ENCODE peak calls at places on chromosomes 12 and 14, in eight cellular contexts. W is A549, K is suprapubic skin, M is stomach, O is tibial nerve, Q is HepG2, D is sigmoid colon, Z is transverse colon. B is an unnamed sample. For H3K9me3, the result is how much of the 10 kb centered on the place peaks cover.

GRCh38 chr12:123113038-123113437 is 37.9 kb downstream of the PITPNM2 start:
- DNase-seq in W (no peak), K (no peak), M (no peak), O (no peak), Q (no peak), D (no peak), Z (no peak), B (no peak)

GRCh38 chr14:59333668-59334067 is 131.5 kb downstream of the GPR135 start:
- DNase-seq in W (no peak), K (no peak), M (no peak), O (peak), Q (peak), D (peak), Z (no peak), B (no peak)

GRCh38 chr14:96599076-96599475 is 96.9 kb downstream of the PAPOLA start:
- DNase-seq in W (no peak), K (no peak), M (no peak), O (no peak), Q (no peak), D (no peak), Z (no peak), B (no peak)

GRCh38 chr14:96237641-96238040 is 18.4 kb upstream of the BDKRB1 start:
- DNase-seq in W (no peak), K (no peak), M (no peak), O (no peak), Q (no peak), D (no peak), Z (no peak), B (no peak)

GRCh38 chr12:65656904-65657351 is 167.4 kb upstream of the HMGA2 start:
- DNase-seq in W (peak), K (no peak), M (no peak), O (no peak), Q (no peak), D (no peak), Z (no peak), B (no peak)

GRCh38 chr12:8781326-8781725 is 41.1 kb upstream of the A2ML1 start:
- DNase-seq in W (no peak), K (no peak), M (no peak), O (no peak), Q (no peak), D (no peak), Z (no peak), B (no peak)

GRCh38 chr12:3777206-3777809 is 24.4 kb upstream of the CRACR2A start:
- DNase-seq in W (peak), K (no peak), M (no peak), O (peak), Q (peak), D (no peak), Z (no peak), B (no peak)

GRCh38 chr12:47576256-47576655 is 129.6 kb downstream of the RPAP3 start:
- DNase-seq in W (no peak), K (no peak), M (no peak), O (no peak), Q (no peak), D (no peak), Z (no peak), B (no peak)

GRCh38 chr12:42798811-42799438 is 209.4 kb upstream of the PRICKLE1 start:
- DNase-seq in W (no peak), K (no peak), M (no peak), O (no peak), Q (no peak), D (no peak), Z (no peak), B (no peak)

GRCh38 chr14:34103176-34103575 is 152.3 kb upstream of the EGLN3 start:
- DNase-seq in W (no peak), K (no peak), M (no peak), O (no peak), Q (peak), D (no peak), Z (no peak), B (no peak)

GRCh38 chr12:19908825-19909224 is 459.5 kb upstream of the PDE3A start:
- DNase-seq in W (no peak), K (no peak), M (no peak), O (no peak), Q (no peak), D (no peak), Z (no peak), B (no peak)

GRCh38 chr12:105378821-105379400 is 48.4 kb downstream of the C12orf75 start:
- DNase-seq in W (no peak), K (no peak), M (no peak), O (no peak), Q (peak), D (no peak), Z (no peak), B (no peak)

GRCh38 chr12:22458301-22458917 is 85.9 kb downstream of the C2CD5 start:
- DNase-seq in W (no peak), K (no peak), M (no peak), O (no peak), Q (no peak), D (no peak), Z (no peak), B (no peak)

GRCh38 chr14:47675489-47676300 is at the start of gene MDGA2:
- DNase-seq in W (peak), K (no peak), M (no peak), O (no peak), Q (no peak), D (no peak), Z (no peak), B (no peak)

GRCh38 chr12:103469716-103470115 is 26.1 kb downstream of the C12orf42 start:
- DNase-seq in W (no peak), K (no peak), M (no peak), O (no peak), Q (no peak), D (no peak), Z (no peak), B (no peak)

GRCh38 chr12:34603382-34604035 is 581.2 kb downstream of the ALG10 start:
- DNase-seq in W (no peak), K (no peak), M (no peak), O (no peak), Q (no peak), D (peak), Z (no peak), B (peak)

GRCh38 chr12:34604631-34605509 is 582.6 kb downstream of the ALG10 start:
- DNase-seq in W (no peak), K (peak), M (no peak), O (no peak), Q (no peak), D (peak), Z (no peak), B (peak)

GRCh38 chr12:34605510-34605887 is 583.2 kb downstream of the ALG10 start:
- DNase-seq in W (no peak), K (no peak), M (no peak), O (no peak), Q (no peak), D (no peak), Z (no peak), B (peak)

GRCh38 chr12:34602213-34602940 is 580.1 kb downstream of the ALG10 start:
- DNase-seq in W (no peak), K (peak), M (no peak), O (no peak), Q (no peak), D (peak), Z (no peak), B (peak)

DNA sequence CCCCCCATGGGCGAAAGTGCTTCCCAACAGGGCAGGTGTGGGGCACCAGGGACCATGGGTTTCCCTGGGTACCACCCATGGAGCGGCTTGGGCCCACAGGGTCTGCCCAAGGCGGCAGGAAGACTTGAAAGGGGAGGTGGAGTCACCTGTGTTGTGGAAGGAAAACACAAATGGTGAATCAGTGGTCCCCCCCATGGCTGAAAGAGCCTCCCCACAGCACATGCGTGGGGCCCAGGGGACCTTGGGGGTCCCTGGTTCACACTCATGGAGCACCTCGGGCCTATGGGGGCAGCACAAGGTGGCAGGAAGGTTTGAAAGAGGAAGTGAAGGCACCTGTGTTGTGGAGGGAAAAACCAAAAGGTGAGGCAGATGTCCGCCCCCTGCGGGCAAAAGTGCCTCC is 581.9 kb downstream of the ALG10 start:
- DNase-seq in W (no peak), K (peak), M (no peak), O (no peak), Q (no peak), D (no peak), Z (no peak), B (no peak)
- H3K9me3 ChIP-seq in W (under half), K (half or more), M (half or more), O (half or more), Q (half or more), D (under half), Z (under half), B (half or more)

GRCh38 chr12:63989301-63989845 is 144.9 kb downstream of the SRGAP1 start:
- DNase-seq in W (no peak), K (no peak), M (peak), O (no peak), Q (peak), D (no peak), Z (no peak), B (no peak)
- TF ChIP-seq EP300 in W (no peak), K (no peak), M (no peak), O (no peak), Q (no peak), D (no peak), Z (no peak), B (no peak)

DNA sequence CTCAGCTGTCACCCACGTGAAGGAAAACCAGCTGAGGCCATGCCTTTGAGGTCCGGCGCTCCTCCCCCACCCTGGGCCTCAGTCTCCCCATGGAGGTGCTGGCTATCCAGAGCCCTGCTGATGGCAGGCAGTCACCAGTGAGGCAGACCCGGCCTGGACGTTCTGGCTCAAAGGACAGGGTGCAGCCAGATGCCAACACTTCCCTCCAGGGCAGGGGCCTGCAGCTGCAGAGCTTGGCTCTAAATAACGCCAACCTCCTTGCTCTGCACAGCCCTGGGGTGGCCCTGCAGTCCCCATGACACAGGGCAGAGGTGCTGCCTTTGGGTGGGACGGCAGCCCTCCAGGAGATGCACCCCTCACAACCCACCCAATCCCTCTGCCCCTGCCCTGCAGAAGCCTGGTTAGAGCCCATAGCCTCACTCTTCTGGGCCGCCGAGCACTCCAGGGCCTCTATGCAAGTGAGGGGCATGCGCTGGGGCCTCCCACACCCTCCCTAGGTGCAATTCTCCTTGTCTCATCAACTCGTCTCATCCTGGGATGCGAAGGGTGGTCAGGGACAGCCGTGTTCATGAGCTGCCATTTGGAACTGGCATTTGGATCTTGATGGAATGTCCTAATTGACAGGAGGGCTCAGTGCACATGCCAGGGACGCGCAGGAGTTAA is 30.4 kb downstream of the CCDC85C start:
- DNase-seq in W (no peak), K (no peak), M (no peak), O (no peak), Q (no peak), D (no peak), Z (no peak), B (no peak)
- H3K27ac ChIP-seq in W (peak), K (peak), M (peak), O (no peak), Q (peak), D (peak), Z (peak), B (peak)

DNA sequence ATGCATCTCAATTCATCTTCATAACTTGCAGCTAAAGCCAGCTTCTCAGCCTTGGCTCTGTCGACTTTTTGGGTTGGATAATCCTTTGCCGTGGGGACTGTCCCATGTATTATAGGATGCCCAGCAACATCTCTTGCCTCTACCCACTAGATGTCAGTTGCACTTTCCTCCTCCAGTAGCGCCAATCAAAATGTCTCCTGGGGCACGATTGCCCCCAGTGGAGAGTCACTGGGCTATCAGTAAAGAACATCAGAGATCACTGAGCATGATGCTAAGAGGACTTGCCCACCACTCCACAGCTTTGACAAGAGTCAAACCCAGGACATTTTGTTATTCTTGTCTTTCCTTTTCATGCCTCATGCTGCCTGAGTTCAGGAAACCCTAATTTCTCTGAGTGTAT is 980.4 kb downstream of the VRK1 start:
- DNase-seq in W (no peak), K (no peak), M (no peak), O (no peak), Q (no peak), D (no peak), Z (no peak), B (no peak)
- H3K9me3 ChIP-seq in W (under half), K (under half), M (under half), O (under half), Q (half or more), D (under half), Z (under half), B (under half)

DNA sequence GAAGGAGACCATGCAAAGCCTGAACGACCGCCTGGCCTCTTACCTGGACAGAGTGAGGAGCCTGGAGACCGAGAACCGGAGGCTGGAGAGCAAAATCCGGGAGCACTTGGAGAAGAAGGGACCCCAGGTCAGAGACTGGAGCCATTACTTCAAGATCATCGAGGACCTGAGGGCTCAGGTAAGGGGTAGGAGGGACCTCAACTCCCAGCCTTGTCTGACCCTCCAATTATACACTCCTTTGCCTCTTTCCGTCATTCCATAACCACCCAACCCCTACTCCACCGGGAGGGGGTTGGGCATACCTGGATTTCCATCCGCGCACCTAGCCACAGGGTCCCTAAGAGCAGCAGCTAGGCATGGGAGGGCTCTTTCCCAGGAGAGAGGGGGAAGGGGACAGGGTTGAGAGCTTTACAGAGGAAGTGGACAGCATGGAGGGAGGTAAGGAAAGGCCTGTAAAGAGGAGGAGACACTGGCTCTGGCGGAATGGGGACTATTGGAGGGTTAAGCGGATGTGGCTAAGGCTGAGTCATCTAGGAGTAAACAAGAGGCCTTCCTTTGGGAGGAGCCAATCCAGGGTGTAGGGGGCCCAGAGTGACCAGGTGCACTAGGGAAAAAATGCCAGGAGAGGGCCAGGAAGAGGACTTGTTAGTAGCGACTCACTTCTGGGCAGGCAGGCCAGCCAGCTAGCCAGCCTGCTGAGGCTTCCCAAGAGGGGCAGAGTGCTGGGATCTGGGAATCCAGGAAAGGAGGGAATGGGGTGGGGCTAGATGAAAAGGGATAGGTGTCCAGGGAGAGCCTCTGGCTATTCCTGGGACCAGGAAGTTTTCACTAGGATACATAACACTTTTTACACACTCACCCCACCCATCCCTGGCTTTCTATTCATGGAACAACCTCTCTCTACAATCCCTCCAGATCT is 754 bp downstream of the KRT18 start:
- DNase-seq in W (peak), K (no peak), M (peak), O (no peak), Q (peak), D (no peak), Z (peak), B (no peak)
- TF ChIP-seq EP300 in W (peak), K (no peak), M (no peak), O (no peak), Q (peak), D (no peak), Z (peak), B (no peak)

GRCh38 chr14:54981698-54982097 is 45.2 kb downstream of the WDHD1 start:
- DNase-seq in W (no peak), K (no peak), M (no peak), O (no peak), Q (no peak), D (no peak), Z (no peak), B (no peak)

GRCh38 chr14:54974773-54975414 is 52.0 kb downstream of the WDHD1 start:
- DNase-seq in W (no peak), K (no peak), M (no peak), O (no peak), Q (no peak), D (no peak), Z (no peak), B (no peak)

GRCh38 chr14:54975856-54976255 is 51.0 kb downstream of the WDHD1 start:
- DNase-seq in W (no peak), K (no peak), M (no peak), O (no peak), Q (no peak), D (no peak), Z (no peak), B (no peak)

GRCh38 chr14:54979039-54979438 is 47.9 kb downstream of the WDHD1 start:
- DNase-seq in W (no peak), K (no peak), M (no peak), O (no peak), Q (no peak), D (no peak), Z (no peak), B (no peak)

GRCh38 chr14:54976316-54976715 is 50.6 kb downstream of the WDHD1 start:
- DNase-seq in W (no peak), K (no peak), M (no peak), O (no peak), Q (no peak), D (no peak), Z (no peak), B (no peak)
- H3K27ac ChIP-seq in W (no peak), K (no peak), M (no peak), O (no peak), Q (no peak), D (no peak), Z (no peak), B (no peak)

DNA sequence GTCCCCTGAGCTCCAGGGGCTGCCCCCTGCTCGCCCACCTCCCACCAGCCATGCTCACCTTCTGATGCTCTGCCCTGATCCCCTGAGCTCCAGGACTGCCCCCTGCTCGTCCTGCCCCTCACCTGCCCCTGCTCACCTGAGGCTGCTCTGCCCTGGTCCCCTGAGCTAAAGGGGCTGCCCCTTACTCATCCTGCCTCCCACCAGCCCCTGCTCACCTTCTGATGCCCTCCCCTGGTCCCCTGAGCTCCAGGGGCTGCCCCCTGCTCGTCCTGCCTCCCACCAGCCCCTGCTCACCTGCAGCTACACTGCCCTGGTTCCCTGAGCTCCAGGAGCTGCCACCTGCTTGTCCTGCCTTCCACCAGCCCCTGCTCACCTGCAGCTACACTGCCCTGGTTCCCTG is 247.2 kb downstream of the TMEM121 start:
- DNase-seq in W (no peak), K (no peak), M (no peak), O (no peak), Q (no peak), D (no peak), Z (no peak), B (no peak)
- H3K9me3 ChIP-seq in W (under half), K (under half), M (under half), O (under half), Q (under half), D (under half), Z (under half), B (under half)

DNA sequence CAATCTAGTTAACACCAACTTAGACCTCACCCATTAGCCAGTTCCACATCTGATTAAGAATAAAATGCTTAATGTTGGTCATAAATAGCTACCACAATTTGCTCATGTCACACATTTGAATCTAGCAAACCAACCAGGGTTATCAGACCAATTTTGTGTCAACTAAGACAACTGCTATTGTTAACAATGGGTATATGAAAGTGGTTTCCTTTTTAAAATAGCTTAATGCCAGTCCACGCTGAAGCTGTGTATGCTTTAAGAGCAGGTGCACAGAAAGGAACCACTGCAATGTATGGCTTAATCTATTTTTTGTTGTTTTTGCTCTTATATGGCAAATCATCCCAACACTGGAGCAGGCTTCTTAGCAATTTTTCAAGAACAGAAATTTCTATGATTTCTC is 45.6 kb upstream of the SELPLG start:
- DNase-seq in W (no peak), K (no peak), M (no peak), O (no peak), Q (no peak), D (no peak), Z (no peak), B (peak)
- TF ChIP-seq EP300 in W (no peak), K (no peak), M (no peak), O (no peak), Q (no peak), D (no peak), Z (no peak), B (no peak)

DNA sequence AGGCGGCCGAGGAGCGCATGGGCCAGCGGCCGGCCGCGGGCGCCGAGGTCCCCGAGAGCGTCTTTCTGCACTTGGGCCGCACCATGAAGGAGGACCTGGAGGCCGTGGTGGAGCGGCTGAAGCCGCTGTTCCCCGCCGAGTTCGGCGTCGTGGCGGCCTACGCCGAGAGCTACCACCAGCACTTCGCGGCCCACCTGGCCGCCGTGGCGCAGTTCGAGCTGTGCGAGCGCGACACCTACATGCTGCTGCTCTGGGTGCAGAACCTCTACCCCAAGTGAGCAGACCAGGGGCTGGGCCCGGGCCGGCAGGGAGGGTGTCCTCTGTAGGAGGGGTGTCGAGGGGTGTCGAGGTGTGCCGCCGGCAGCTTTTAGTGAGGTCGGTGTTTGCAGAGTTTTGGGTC is 4.1 kb downstream of the TNFAIP2 start:
- DNase-seq in W (no peak), K (peak), M (no peak), O (no peak), Q (no peak), D (no peak), Z (no peak), B (no peak)
- H3K27ac ChIP-seq in W (peak), K (peak), M (no peak), O (no peak), Q (no peak), D (peak), Z (no peak), B (no peak)